ENCODE peak calls at places on chromosomes 6 and 20, in nine cellular contexts. C is EH, F is breast epithelium, B is SK-N-SH, W is fibroblast of the conjunctiva, R is renal cortical epithelial cell, G is GM19239, O is heart left ventricle, J is GM10248. H is an unnamed sample.

GRCh38 chr6:33610779-33611421 is 10.2 kb upstream of the ITPR3 start:
- DNase-seq in W (no peak), O (no peak), J (no peak), C (no peak), F (no peak), R (no peak), B (peak), G (no peak), H (no peak)

GRCh38 chr20:4946585-4947378 is 54.5 kb downstream of the SLC23A2 start:
- DNase-seq in C (peak), B (no peak), J (peak), R (no peak), F (no peak), W (no peak), G (no peak), O (no peak), H (no peak)

GRCh38 chr20:13430346-13431002 is 208.3 kb downstream of the TASP1 start:
- DNase-seq in F (no peak), O (no peak), W (no peak), G (no peak), C (no peak), J (no peak), R (peak), B (no peak), H (no peak)

GRCh38 chr20:366042-366718 is 14.4 kb upstream of the TRIB3 start:
- DNase-seq in R (peak), O (no peak), B (no peak), C (peak), F (no peak), G (no peak), W (no peak), J (no peak), H (no peak)

GRCh38 chr20:49381558-49382493 is 100.6 kb downstream of the KCNB1 start:
- DNase-seq in R (no peak), J (no peak), W (peak), G (no peak), F (peak), C (peak), B (peak), O (peak), H (peak)

GRCh38 chr6:5744497-5744896 is 262.2 kb downstream of the NRN1 start:
- DNase-seq in J (no peak), O (no peak), B (peak), C (no peak), G (no peak), F (no peak), W (no peak), R (no peak), H (no peak)

GRCh38 chr6:446418-447366 is 55.1 kb downstream of the IRF4 start:
- DNase-seq in W (no peak), C (no peak), J (no peak), R (no peak), O (no peak), F (no peak), G (no peak), B (no peak), H (no peak)

GRCh38 chr6:111464184-111464583 is 18.8 kb downstream of the REV3L start:
- DNase-seq in B (no peak), C (peak), J (no peak), F (no peak), G (no peak), R (no peak), W (no peak), O (no peak), H (no peak)

GRCh38 chr6:111813247-111814162 is 59.7 kb downstream of the FYN start:
- DNase-seq in R (peak), G (no peak), O (no peak), B (no peak), J (no peak), F (no peak), W (no peak), C (peak), H (no peak)

GRCh38 chr20:31473331-31474096 is 1.4 kb downstream of the DEFB124 start:
- DNase-seq in G (no peak), C (peak), J (no peak), B (no peak), O (no peak), F (no peak), W (no peak), R (peak), H (no peak)

GRCh38 chr6:158703121-158703839 is 53.4 kb downstream of the SYTL3 start:
- DNase-seq in R (no peak), J (no peak), G (no peak), B (peak), O (peak), C (no peak), F (peak), W (no peak), H (peak)

GRCh38 chr6:235763-236360 is 56.4 kb upstream of the DUSP22 start:
- DNase-seq in R (peak), C (peak), W (peak), F (no peak), G (no peak), J (no peak), B (no peak), O (peak), H (no peak)

GRCh38 chr6:33776186-33776585 is 12.7 kb downstream of the LEMD2 start:
- DNase-seq in G (no peak), W (no peak), F (no peak), B (no peak), R (no peak), O (no peak), J (no peak), C (no peak), H (no peak)

GRCh38 chr20:15613530-15613929 is 959.7 kb downstream of the KIF16B start:
- DNase-seq in O (peak), C (no peak), G (no peak), R (no peak), J (no peak), W (no peak), B (no peak), F (no peak), H (peak)

GRCh38 chr20:12053348-12053747 is 135.7 kb downstream of the BTBD3 start:
- DNase-seq in J (no peak), C (peak), R (peak), W (no peak), B (no peak), G (no peak), O (no peak), F (no peak), H (no peak)

GRCh38 chr6:3318226-3318625 is 59.5 kb downstream of the PSMG4 start:
- DNase-seq in R (no peak), O (no peak), B (no peak), W (no peak), F (no peak), J (no peak), C (no peak), G (no peak), H (no peak)

GRCh38 chr20:21640556-21640955 is 64.9 kb upstream of the PAX1 start:
- DNase-seq in O (no peak), C (no peak), B (no peak), R (no peak), G (no peak), J (no peak), F (no peak), W (no peak), H (no peak)

GRCh38 chr6:45676376-45676775 is 298.6 kb upstream of the SUPT3H start:
- DNase-seq in B (no peak), W (no peak), F (no peak), J (no peak), O (no peak), G (no peak), R (no peak), C (no peak), H (no peak)